ENCODE peak calls at places on chromosome X, in ten cellular contexts. One of them, this sample, is unnamed. For H3K27me3, the result is how much of the 10 kb centered on the place peaks cover.

GRCh38 chrX:142637206-142637605 is 388.5 kb upstream of the SPANXN4 start:
- DNase-seq in CD8-positive, alpha-beta memory T cell: no peak
- DNase-seq in aorta: no peak
- DNase-seq in CD4-positive, alpha-beta memory T cell: no peak
- DNase-seq in brain microvascular endothelial cell: no peak
- DNase-seq in tibial artery: no peak
- DNase-seq in cardiac muscle cell: no peak
- DNase-seq in mesendoderm: no peak
- DNase-seq in CD8-positive, alpha-beta T cell: no peak
- DNase-seq in fibroblast of lung: no peak
- DNase-seq in this sample: no peak

GRCh38 chrX:122004127-122004526 is 956.7 kb downstream of the GLUD2 start:
- DNase-seq in CD8-positive, alpha-beta T cell: no peak
- DNase-seq in brain microvascular endothelial cell: no peak
- DNase-seq in aorta: no peak
- DNase-seq in fibroblast of lung: no peak
- DNase-seq in mesendoderm: no peak
- DNase-seq in tibial artery: no peak
- DNase-seq in cardiac muscle cell: no peak
- DNase-seq in CD8-positive, alpha-beta memory T cell: no peak
- DNase-seq in CD4-positive, alpha-beta memory T cell: no peak
- DNase-seq in this sample: no peak

GRCh38 chrX:81120270-81120935 is 81.3 kb downstream of the HMGN5 start:
- DNase-seq in brain microvascular endothelial cell: no peak
- DNase-seq in mesendoderm: no peak
- DNase-seq in CD8-positive, alpha-beta memory T cell: no peak
- DNase-seq in tibial artery: no peak
- DNase-seq in CD4-positive, alpha-beta memory T cell: no peak
- DNase-seq in fibroblast of lung: no peak
- DNase-seq in CD8-positive, alpha-beta T cell: no peak
- DNase-seq in cardiac muscle cell: peak
- DNase-seq in aorta: no peak
- DNase-seq in this sample: no peak

GRCh38 chrX:72045552-72046277 is 86.0 kb downstream of the RTL5 start:
- DNase-seq in CD8-positive, alpha-beta memory T cell: no peak
- DNase-seq in CD4-positive, alpha-beta memory T cell: no peak
- DNase-seq in CD8-positive, alpha-beta T cell: no peak
- DNase-seq in fibroblast of lung: peak
- DNase-seq in cardiac muscle cell: peak
- DNase-seq in brain microvascular endothelial cell: no peak
- DNase-seq in aorta: no peak
- DNase-seq in mesendoderm: peak
- DNase-seq in tibial artery: no peak
- DNase-seq in this sample: peak

GRCh38 chrX:108033890-108034289 is 11.0 kb upstream of the VSIG1 start:
- DNase-seq in tibial artery: no peak
- DNase-seq in mesendoderm: peak
- DNase-seq in cardiac muscle cell: no peak
- DNase-seq in brain microvascular endothelial cell: no peak
- DNase-seq in CD4-positive, alpha-beta memory T cell: no peak
- DNase-seq in CD8-positive, alpha-beta T cell: no peak
- DNase-seq in fibroblast of lung: peak
- DNase-seq in CD8-positive, alpha-beta memory T cell: no peak
- DNase-seq in aorta: no peak
- DNase-seq in this sample: no peak

GRCh38 chrX:87900320-87900908 is 382.8 kb downstream of the KLHL4 start:
- DNase-seq in CD8-positive, alpha-beta T cell: no peak
- DNase-seq in brain microvascular endothelial cell: no peak
- DNase-seq in cardiac muscle cell: no peak
- DNase-seq in mesendoderm: no peak
- DNase-seq in aorta: no peak
- DNase-seq in fibroblast of lung: no peak
- DNase-seq in CD8-positive, alpha-beta memory T cell: no peak
- DNase-seq in CD4-positive, alpha-beta memory T cell: peak
- DNase-seq in tibial artery: no peak
- DNase-seq in this sample: no peak

GRCh38 chrX:45712067-45712466 is 511.4 kb upstream of the DIPK2B start:
- DNase-seq in fibroblast of lung: peak
- DNase-seq in cardiac muscle cell: no peak
- DNase-seq in mesendoderm: no peak
- DNase-seq in aorta: no peak
- DNase-seq in brain microvascular endothelial cell: peak
- DNase-seq in CD8-positive, alpha-beta T cell: no peak
- DNase-seq in CD8-positive, alpha-beta memory T cell: no peak
- DNase-seq in CD4-positive, alpha-beta memory T cell: no peak
- DNase-seq in tibial artery: no peak
- DNase-seq in this sample: no peak

GRCh38 chrX:23118163-23118562 is 118.4 kb downstream of the DDX53 start:
- DNase-seq in fibroblast of lung: no peak
- DNase-seq in tibial artery: no peak
- DNase-seq in aorta: no peak
- DNase-seq in CD8-positive, alpha-beta T cell: no peak
- DNase-seq in CD8-positive, alpha-beta memory T cell: no peak
- DNase-seq in mesendoderm: no peak
- DNase-seq in cardiac muscle cell: no peak
- DNase-seq in CD4-positive, alpha-beta memory T cell: no peak
- DNase-seq in brain microvascular endothelial cell: no peak
- DNase-seq in this sample: no peak

GRCh38 chrX:16185725-16186136 is 18.4 kb downstream of the MAGEB17 start:
- DNase-seq in cardiac muscle cell: no peak
- DNase-seq in tibial artery: no peak
- DNase-seq in mesendoderm: peak
- DNase-seq in CD8-positive, alpha-beta T cell: no peak
- DNase-seq in CD8-positive, alpha-beta memory T cell: no peak
- DNase-seq in CD4-positive, alpha-beta memory T cell: no peak
- DNase-seq in fibroblast of lung: peak
- DNase-seq in brain microvascular endothelial cell: peak
- DNase-seq in aorta: peak
- DNase-seq in this sample: no peak

GRCh38 chrX:31021537-31021936 is 50.3 kb downstream of the FTHL17 start:
- DNase-seq in cardiac muscle cell: no peak
- DNase-seq in CD8-positive, alpha-beta T cell: no peak
- DNase-seq in aorta: no peak
- DNase-seq in CD8-positive, alpha-beta memory T cell: no peak
- DNase-seq in brain microvascular endothelial cell: no peak
- DNase-seq in fibroblast of lung: no peak
- DNase-seq in mesendoderm: no peak
- DNase-seq in CD4-positive, alpha-beta memory T cell: no peak
- DNase-seq in tibial artery: no peak
- DNase-seq in this sample: no peak

GRCh38 chrX:41616255-41616654 is 72.5 kb upstream of the GPR34 start:
- DNase-seq in aorta: no peak
- DNase-seq in tibial artery: no peak
- DNase-seq in CD4-positive, alpha-beta memory T cell: no peak
- DNase-seq in CD8-positive, alpha-beta T cell: no peak
- DNase-seq in cardiac muscle cell: no peak
- DNase-seq in brain microvascular endothelial cell: no peak
- DNase-seq in mesendoderm: no peak
- DNase-seq in fibroblast of lung: no peak
- DNase-seq in CD8-positive, alpha-beta memory T cell: no peak
- DNase-seq in this sample: no peak

GRCh38 chrX:41619221-41619620 is 69.6 kb upstream of the GPR34 start:
- DNase-seq in aorta: no peak
- DNase-seq in cardiac muscle cell: no peak
- DNase-seq in mesendoderm: no peak
- DNase-seq in brain microvascular endothelial cell: no peak
- DNase-seq in CD4-positive, alpha-beta memory T cell: no peak
- DNase-seq in CD8-positive, alpha-beta T cell: no peak
- DNase-seq in CD8-positive, alpha-beta memory T cell: no peak
- DNase-seq in fibroblast of lung: no peak
- DNase-seq in tibial artery: no peak
- DNase-seq in this sample: no peak

GRCh38 chrX:41616935-41617334 is 71.8 kb upstream of the GPR34 start:
- DNase-seq in cardiac muscle cell: peak
- DNase-seq in CD8-positive, alpha-beta memory T cell: no peak
- DNase-seq in aorta: no peak
- DNase-seq in CD8-positive, alpha-beta T cell: no peak
- DNase-seq in mesendoderm: peak
- DNase-seq in CD4-positive, alpha-beta memory T cell: no peak
- DNase-seq in tibial artery: no peak
- DNase-seq in brain microvascular endothelial cell: no peak
- DNase-seq in fibroblast of lung: no peak
- DNase-seq in this sample: no peak

DNA sequence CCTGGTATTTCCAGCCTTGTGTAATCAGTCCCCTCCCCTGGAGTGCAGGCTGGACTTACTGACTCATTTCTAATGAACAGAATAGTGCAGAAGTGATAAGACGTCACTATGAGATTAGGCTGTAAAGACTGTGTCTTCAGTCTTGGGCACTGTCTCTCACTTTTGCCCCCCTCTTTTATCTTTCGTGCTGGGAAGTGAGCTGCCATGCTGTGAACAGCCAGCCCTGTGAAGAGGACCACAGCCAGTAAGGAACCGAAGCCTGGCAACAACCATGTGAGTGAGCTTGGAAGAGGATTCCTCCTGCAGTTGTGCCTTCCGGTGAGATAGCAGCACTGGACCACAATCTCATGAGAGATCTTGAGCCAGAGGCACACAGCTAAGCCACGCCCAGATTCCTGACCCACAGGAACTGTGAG is 67.5 kb upstream of the GPR34 start:
- DNase-seq in CD4-positive, alpha-beta memory T cell: no peak
- DNase-seq in brain microvascular endothelial cell: peak
- DNase-seq in fibroblast of lung: peak
- DNase-seq in mesendoderm: peak
- DNase-seq in cardiac muscle cell: peak
- DNase-seq in CD8-positive, alpha-beta T cell: no peak
- DNase-seq in aorta: no peak
- DNase-seq in tibial artery: no peak
- DNase-seq in CD8-positive, alpha-beta memory T cell: no peak
- DNase-seq in this sample: no peak
- H3K27ac ChIP-seq in CD4-positive, alpha-beta memory T cell: no peak
- H3K27ac ChIP-seq in brain microvascular endothelial cell: peak
- H3K27ac ChIP-seq in fibroblast of lung: no peak
- H3K27ac ChIP-seq in mesendoderm: no peak
- H3K27ac ChIP-seq in cardiac muscle cell: peak
- H3K27ac ChIP-seq in CD8-positive, alpha-beta T cell: no peak
- H3K27ac ChIP-seq in aorta: peak
- H3K27ac ChIP-seq in tibial artery: peak
- H3K27ac ChIP-seq in CD8-positive, alpha-beta memory T cell: no peak
- H3K27ac ChIP-seq in this sample: no peak

DNA sequence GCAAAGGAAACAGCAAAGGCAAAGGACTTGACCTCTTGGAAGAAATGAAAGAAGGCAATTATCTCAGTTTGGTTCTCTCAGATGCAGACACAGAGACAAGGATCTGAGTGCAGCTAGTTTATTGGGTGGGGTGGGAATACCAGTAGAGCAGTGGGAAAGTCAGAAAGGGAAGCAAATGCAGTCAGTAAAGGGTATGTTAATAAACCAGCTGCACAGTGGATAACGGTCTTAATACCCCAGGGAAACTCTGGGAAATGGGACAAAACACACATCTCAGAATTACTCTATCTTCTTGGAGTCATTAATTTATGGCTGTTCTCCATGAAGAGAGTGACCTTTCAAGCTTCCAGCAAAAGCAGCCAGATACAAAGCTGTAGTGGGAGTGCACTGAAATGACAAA is 73.4 kb upstream of the NALF2 start:
- DNase-seq in CD8-positive, alpha-beta memory T cell: no peak
- DNase-seq in cardiac muscle cell: no peak
- DNase-seq in CD4-positive, alpha-beta memory T cell: no peak
- DNase-seq in mesendoderm: no peak
- DNase-seq in CD8-positive, alpha-beta T cell: no peak
- DNase-seq in aorta: no peak
- DNase-seq in brain microvascular endothelial cell: no peak
- DNase-seq in tibial artery: no peak
- DNase-seq in fibroblast of lung: no peak
- DNase-seq in this sample: no peak
- H3K27me3 ChIP-seq in CD8-positive, alpha-beta memory T cell: under half
- H3K27me3 ChIP-seq in cardiac muscle cell: under half
- H3K27me3 ChIP-seq in CD4-positive, alpha-beta memory T cell: under half
- H3K27me3 ChIP-seq in mesendoderm: under half
- H3K27me3 ChIP-seq in CD8-positive, alpha-beta T cell: under half
- H3K27me3 ChIP-seq in aorta: under half
- H3K27me3 ChIP-seq in brain microvascular endothelial cell: under half
- H3K27me3 ChIP-seq in tibial artery: under half
- H3K27me3 ChIP-seq in fibroblast of lung: under half
- H3K27me3 ChIP-seq in this sample: under half

DNA sequence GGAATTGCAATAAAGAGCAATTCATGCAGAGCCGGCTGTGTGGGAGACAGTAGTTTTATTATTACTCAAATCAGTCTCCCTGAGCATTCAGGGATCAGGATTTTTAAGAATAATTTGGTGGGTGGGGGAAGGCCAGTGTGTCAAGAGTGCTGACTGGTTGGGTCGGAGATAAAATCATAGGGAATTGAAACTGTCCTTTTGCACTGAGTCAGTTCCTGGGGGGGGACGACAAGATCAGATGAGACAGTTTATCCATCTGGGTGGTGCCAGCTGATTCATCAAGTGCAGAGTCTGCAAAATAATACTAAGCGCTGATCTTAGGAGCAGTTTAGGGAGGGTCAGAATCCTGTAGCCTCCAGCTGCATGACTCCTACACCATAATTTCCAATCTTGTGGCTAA is 502.4 kb downstream of the NLGN4X start:
- DNase-seq in aorta: peak
- DNase-seq in cardiac muscle cell: no peak
- DNase-seq in tibial artery: no peak
- DNase-seq in brain microvascular endothelial cell: no peak
- DNase-seq in fibroblast of lung: peak
- DNase-seq in CD4-positive, alpha-beta memory T cell: no peak
- DNase-seq in CD8-positive, alpha-beta memory T cell: no peak
- DNase-seq in mesendoderm: no peak
- DNase-seq in CD8-positive, alpha-beta T cell: no peak
- DNase-seq in this sample: no peak
- H3K27ac ChIP-seq in aorta: no peak
- H3K27ac ChIP-seq in cardiac muscle cell: no peak
- H3K27ac ChIP-seq in tibial artery: no peak
- H3K27ac ChIP-seq in brain microvascular endothelial cell: no peak
- H3K27ac ChIP-seq in fibroblast of lung: no peak
- H3K27ac ChIP-seq in CD4-positive, alpha-beta memory T cell: no peak
- H3K27ac ChIP-seq in CD8-positive, alpha-beta memory T cell: no peak
- H3K27ac ChIP-seq in mesendoderm: no peak
- H3K27ac ChIP-seq in CD8-positive, alpha-beta T cell: no peak
- H3K27ac ChIP-seq in this sample: no peak

DNA sequence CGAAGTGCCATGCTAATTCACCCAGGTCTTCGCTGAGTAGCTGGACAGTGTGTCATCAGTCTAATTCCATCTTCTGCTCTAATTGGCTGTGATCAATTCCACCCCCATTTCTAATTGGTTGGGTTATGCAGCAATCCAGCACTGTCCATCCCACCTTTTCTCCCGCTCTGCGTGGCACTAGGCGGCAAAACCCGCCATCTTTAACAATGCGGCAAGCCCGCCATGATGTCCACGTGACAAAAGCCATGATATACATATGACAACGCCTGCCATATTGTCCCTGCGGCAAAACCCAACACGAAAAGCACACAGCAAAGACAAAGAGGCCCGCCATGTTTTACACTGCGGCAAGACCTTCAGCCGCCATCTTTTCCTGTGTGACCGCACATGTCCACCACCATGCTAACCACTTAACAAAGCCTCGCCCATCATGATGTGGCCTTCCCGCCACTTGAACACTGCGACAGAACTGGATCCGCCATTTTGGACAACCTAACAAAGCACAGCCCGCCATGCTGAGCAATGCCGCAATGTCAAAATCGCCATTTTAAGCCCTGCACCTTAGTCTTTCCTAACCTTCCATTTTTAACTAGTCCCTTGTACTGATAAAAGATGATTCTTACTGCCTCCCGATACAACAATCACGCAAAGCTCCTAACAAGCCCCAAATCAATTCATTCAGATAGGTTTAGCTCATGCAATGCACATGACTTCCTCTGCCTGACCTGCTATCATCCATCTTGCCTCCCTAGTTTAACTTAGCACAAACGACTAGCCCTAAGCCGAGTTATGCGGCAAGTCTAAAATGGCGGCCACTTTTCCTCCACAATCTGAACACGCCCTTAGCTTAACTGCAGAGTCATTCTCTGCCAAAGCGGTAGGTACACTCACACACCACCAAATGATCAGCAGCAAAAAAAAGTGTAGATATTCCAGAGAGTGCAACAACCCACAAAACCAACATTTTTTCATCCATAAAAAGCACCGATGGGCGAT is 288.3 kb downstream of the CHIC1 start:
- DNase-seq in mesendoderm: no peak
- DNase-seq in tibial artery: no peak
- DNase-seq in fibroblast of lung: peak
- DNase-seq in CD8-positive, alpha-beta memory T cell: no peak
- DNase-seq in CD8-positive, alpha-beta T cell: peak
- DNase-seq in cardiac muscle cell: no peak
- DNase-seq in CD4-positive, alpha-beta memory T cell: peak
- DNase-seq in brain microvascular endothelial cell: peak
- DNase-seq in aorta: peak
- DNase-seq in this sample: no peak
- H3K27me3 ChIP-seq in mesendoderm: under half
- H3K27me3 ChIP-seq in tibial artery: under half
- H3K27me3 ChIP-seq in fibroblast of lung: under half
- H3K27me3 ChIP-seq in CD8-positive, alpha-beta memory T cell: under half
- H3K27me3 ChIP-seq in CD8-positive, alpha-beta T cell: under half
- H3K27me3 ChIP-seq in cardiac muscle cell: under half
- H3K27me3 ChIP-seq in CD4-positive, alpha-beta memory T cell: under half
- H3K27me3 ChIP-seq in brain microvascular endothelial cell: under half
- H3K27me3 ChIP-seq in aorta: under half
- H3K27me3 ChIP-seq in this sample: under half

This sample was measured in iPS DF 6.9.